ENCODE peak calls at places on chromosomes 5 and 9, in five cellular contexts. Y, K, X, A and T are unnamed samples.

GRCh38 chr9:121360975-121361374 is 9.1 kb downstream of the STOM start:
- DNase-seq in X (peak), A (no peak), Y (no peak), K (no peak), T (no peak)

GRCh38 chr5:112366987-112367386 is 52.1 kb downstream of the EPB41L4A start:
- DNase-seq in K (no peak), X (no peak), A (no peak), Y (no peak), T (no peak)

GRCh38 chr9:122201641-122202040 is 27.1 kb downstream of the LHX6 start:
- DNase-seq in A (no peak), K (no peak), X (no peak), Y (no peak), T (no peak)

GRCh38 chr5:53359906-53360305 is 120.5 kb upstream of the FST start:
- DNase-seq in Y (no peak), X (no peak), A (no peak), K (no peak), T (no peak)

GRCh38 chr5:158045696-158046095 is 186.8 kb upstream of the CLINT1 start:
- DNase-seq in X (no peak), K (no peak), Y (no peak), A (no peak), T (no peak)

GRCh38 chr9:124843635-124844034 is 9.6 kb upstream of the WDR38 start:
- DNase-seq in Y (no peak), A (no peak), K (no peak), X (no peak), T (no peak)

GRCh38 chr5:115415143-115415491 is 118.7 kb upstream of the CCDC112 start:
- DNase-seq in K (no peak), A (peak), X (no peak), Y (no peak), T (no peak)

GRCh38 chr5:151310932-151311331 is 7.4 kb upstream of the SLC36A3 start:
- DNase-seq in K (no peak), Y (no peak), A (no peak), X (no peak), T (no peak)

GRCh38 chr9:115209601-115210306 is 91.8 kb upstream of the TNC start:
- DNase-seq in Y (no peak), X (no peak), A (no peak), K (no peak), T (no peak)

GRCh38 chr5:10668697-10669096 is 92.3 kb downstream of the DAP start:
- DNase-seq in X (no peak), A (no peak), Y (no peak), K (no peak), T (no peak)

GRCh38 chr9:131672451-131672850 is 67.4 kb downstream of the RAPGEF1 start:
- DNase-seq in Y (no peak), X (no peak), K (no peak), A (no peak), T (no peak)

GRCh38 chr9:127521919-127522304 is 70.6 kb downstream of the LRSAM1 start:
- DNase-seq in X (no peak), Y (no peak), K (no peak), A (no peak), T (peak)

GRCh38 chr9:77829440-77829839 is 181.3 kb upstream of the GNA14 start:
- DNase-seq in X (no peak), A (no peak), Y (no peak), K (no peak), T (no peak)

GRCh38 chr5:67095346-67095871 is 101.2 kb downstream of the CD180 start:
- DNase-seq in A (peak), K (no peak), Y (no peak), X (no peak), T (no peak)

GRCh38 chr9:37528652-37529072 is 42.9 kb downstream of the POLR1E start:
- DNase-seq in Y (no peak), X (no peak), A (peak), K (no peak), T (no peak)

GRCh38 chr9:37382161-37382981 is 40.1 kb upstream of the GRHPR start:
- DNase-seq in X (no peak), A (no peak), K (no peak), Y (no peak), T (no peak)

GRCh38 chr5:134174841-134175839 is 1.6 kb downstream of the SKP1 start:
- DNase-seq in A (no peak), K (no peak), X (no peak), Y (no peak), T (no peak)

GRCh38 chr9:17802249-17802857 is 223.5 kb downstream of the SH3GL2 start:
- DNase-seq in X (no peak), Y (no peak), A (no peak), K (no peak), T (no peak)

GRCh38 chr5:172714491-172715420 is 56.2 kb downstream of the DUSP1 start:
- DNase-seq in X (no peak), A (peak), Y (peak), K (peak), T (peak)

GRCh38 chr5:56516936-56517521 is 283.9 kb upstream of the ANKRD55 start:
- DNase-seq in K (no peak), A (no peak), Y (no peak), X (no peak), T (no peak)

GRCh38 chr5:134436523-134437339 is 25.1 kb upstream of the CDKN2AIPNL start:
- DNase-seq in A (peak), Y (peak), K (peak), X (peak), T (no peak)

GRCh38 chr5:1144638-1145396 is 33.0 kb upstream of the SLC12A7 start:
- DNase-seq in Y (no peak), A (no peak), K (no peak), X (no peak), T (no peak)

GRCh38 chr9:132578367-132578932 is 4.0 kb upstream of the BARHL1 start:
- DNase-seq in A (no peak), Y (no peak), X (no peak), K (no peak), T (no peak)

GRCh38 chr5:98771389-98772109 is 1.9 kb upstream of the RGMB start:
- DNase-seq in K (no peak), X (peak), A (peak), Y (no peak), T (no peak)

GRCh38 chr5:181170237-181170830 is 22.9 kb downstream of the OR2V2 start:
- DNase-seq in K (no peak), Y (no peak), A (no peak), X (no peak), T (no peak)

GRCh38 chr5:128538249-128539037 is 398 bp upstream of the FBN2 start:
- DNase-seq in Y (no peak), A (peak), X (peak), K (no peak), T (peak)

GRCh38 chr5:55856511-55857246 is 5.5 kb downstream of the IL31RA start:
- DNase-seq in Y (no peak), A (no peak), X (no peak), K (no peak), T (no peak)

GRCh38 chr5:22372376-22372775 is 480.8 kb downstream of the CDH12 start:
- DNase-seq in K (no peak), X (no peak), A (no peak), Y (no peak), T (no peak)

GRCh38 chr5:160119905-160120266 is 636 bp upstream of the PWWP2A start:
- DNase-seq in K (no peak), Y (no peak), X (no peak), A (no peak), T (no peak)
- TF ChIP-seq CTCF in K (no peak), Y (no peak), X (peak), A (peak), T (no peak)

GRCh38 chr5:103519550-103519949 is 43.0 kb downstream of the NUDT12 start:
- DNase-seq in K (no peak), X (no peak), Y (no peak), A (no peak), T (no peak)
- TF ChIP-seq CTCF in K (no peak), X (peak), Y (no peak), A (no peak), T (no peak)

GRCh38 chr5:87311400-87312279 is 44.0 kb downstream of the RASA1 start:
- DNase-seq in X (no peak), A (no peak), Y (no peak), K (no peak), T (no peak)
- TF ChIP-seq CTCF in X (no peak), A (no peak), Y (no peak), K (no peak), T (no peak)

DNA sequence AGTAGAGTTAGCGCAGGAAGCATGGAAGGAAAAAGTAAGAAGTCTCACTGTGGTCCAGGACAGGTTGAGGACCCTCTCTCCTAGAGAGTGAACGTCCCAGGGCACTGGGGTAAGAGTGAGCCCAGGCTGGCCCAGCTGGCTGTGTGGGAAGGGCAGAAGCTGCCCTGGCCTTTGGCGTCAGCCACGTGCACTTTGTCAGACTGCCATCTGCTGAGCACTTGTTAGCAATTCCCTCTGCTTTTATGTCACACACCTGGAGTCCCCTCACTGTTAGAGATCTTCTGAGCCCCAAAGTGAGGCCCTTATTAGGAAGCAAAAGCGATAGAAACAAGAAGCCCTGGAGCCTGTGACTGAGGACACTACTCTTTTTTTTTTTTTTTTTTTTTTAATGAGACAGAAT is 79.1 kb downstream of the UGCG start:
- DNase-seq in A (peak), Y (no peak), K (no peak), X (no peak), T (no peak)
- TF ChIP-seq CTCF in A (peak), Y (no peak), K (no peak), X (no peak), T (no peak)

DNA sequence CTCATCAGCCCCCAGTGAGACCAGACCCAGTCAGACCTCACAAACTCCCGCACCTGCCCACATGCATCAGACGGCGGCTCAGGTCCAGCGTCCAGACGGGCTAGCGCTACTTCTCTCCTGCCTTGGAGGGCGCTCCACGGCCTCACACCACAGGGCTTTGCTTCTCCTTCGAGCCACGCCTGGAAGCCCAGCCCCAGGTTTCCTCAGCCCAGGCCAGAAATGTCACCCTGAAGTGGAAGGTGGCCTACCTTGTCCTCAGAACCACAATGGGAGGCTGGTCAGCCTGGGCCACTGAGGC is 2.8 kb downstream of the NACC2 start:
- DNase-seq in Y (no peak), A (no peak), K (no peak), X (no peak), T (no peak)
- TF ChIP-seq CTCF in Y (no peak), A (no peak), K (no peak), X (no peak), T (no peak)

DNA sequence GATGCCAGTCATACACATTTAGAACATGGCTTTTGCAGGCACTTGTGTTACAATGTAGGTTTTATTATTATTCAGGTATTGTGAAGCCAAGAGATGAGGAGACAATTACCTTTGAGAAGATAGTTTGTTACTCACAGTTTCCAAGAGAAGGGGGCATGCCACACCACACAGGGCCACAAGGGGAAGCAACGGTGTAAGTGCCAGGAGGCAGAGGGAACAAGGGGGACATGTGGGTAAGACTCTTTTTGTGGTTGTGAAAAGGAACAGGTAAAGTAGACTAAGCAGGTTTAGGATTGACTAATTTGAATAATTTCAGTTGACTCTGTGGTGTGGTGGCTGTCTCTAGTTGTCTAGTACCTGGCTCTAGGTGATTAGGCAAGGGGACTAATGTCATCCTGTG is 191.2 kb downstream of the TRPM6 start:
- DNase-seq in A (no peak), Y (no peak), K (no peak), X (no peak), T (no peak)
- TF ChIP-seq CTCF in A (no peak), Y (no peak), K (no peak), X (no peak), T (no peak)

DNA sequence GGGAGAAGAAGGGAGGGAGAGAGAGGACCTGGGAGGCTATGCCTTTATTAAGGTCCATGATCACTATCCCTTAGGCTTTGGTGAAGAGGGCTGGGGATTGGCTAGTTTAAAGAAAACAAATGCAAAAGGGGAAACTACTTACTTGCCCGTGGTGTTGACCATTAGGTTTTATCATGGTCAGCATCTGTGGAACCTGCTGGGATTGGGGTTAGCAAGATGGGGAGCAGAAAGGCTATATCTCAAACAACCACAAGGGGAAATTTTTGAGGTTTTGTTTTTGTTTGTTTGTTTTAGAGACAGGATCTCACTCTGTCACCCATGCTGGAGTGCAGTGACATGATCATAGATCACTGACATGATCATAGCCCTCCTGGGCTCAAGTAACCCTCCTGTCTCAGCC is 9.0 kb upstream of the RAD23B start:
- DNase-seq in X (no peak), Y (no peak), K (no peak), A (no peak), T (no peak)
- TF ChIP-seq CTCF in X (no peak), Y (no peak), K (no peak), A (no peak), T (peak)